ENCODE peak calls at places on chromosomes 2 and 18, in nine cellular contexts. One of them, this sample, is unnamed.

GRCh38 chr2:162063899-162064298 is 10.1 kb downstream of the DPP4 start:
- DNase-seq in activated naive CD4-positive, alpha-beta T cell: no peak
- DNase-seq in GF-D8: no peak
- DNase-seq in AG04449: no peak
- DNase-seq in ovary: no peak
- DNase-seq in T-helper 9 cell: no peak
- DNase-seq in fibroblast of the aortic adventitia: no peak
- DNase-seq in kidney tubule cell: peak
- DNase-seq in CD8-positive, alpha-beta T cell: no peak
- DNase-seq in this sample: no peak

GRCh38 chr2:106147159-106147558 is 46.9 kb downstream of the UXS1 start:
- DNase-seq in activated naive CD4-positive, alpha-beta T cell: no peak
- DNase-seq in kidney tubule cell: peak
- DNase-seq in CD8-positive, alpha-beta T cell: no peak
- DNase-seq in AG04449: peak
- DNase-seq in fibroblast of the aortic adventitia: peak
- DNase-seq in GF-D8: no peak
- DNase-seq in ovary: no peak
- DNase-seq in T-helper 9 cell: no peak
- DNase-seq in this sample: no peak

GRCh38 chr2:214311031-214311533 is 99.8 kb upstream of the VWC2L start:
- DNase-seq in fibroblast of the aortic adventitia: no peak
- DNase-seq in AG04449: no peak
- DNase-seq in activated naive CD4-positive, alpha-beta T cell: no peak
- DNase-seq in ovary: no peak
- DNase-seq in GF-D8: no peak
- DNase-seq in T-helper 9 cell: no peak
- DNase-seq in kidney tubule cell: no peak
- DNase-seq in CD8-positive, alpha-beta T cell: peak
- DNase-seq in this sample: no peak

GRCh38 chr2:83196225-83196624 is 1262.9 kb downstream of the SUCLG1 start:
- DNase-seq in activated naive CD4-positive, alpha-beta T cell: no peak
- DNase-seq in fibroblast of the aortic adventitia: peak
- DNase-seq in AG04449: peak
- DNase-seq in T-helper 9 cell: no peak
- DNase-seq in GF-D8: peak
- DNase-seq in kidney tubule cell: peak
- DNase-seq in ovary: no peak
- DNase-seq in CD8-positive, alpha-beta T cell: no peak
- DNase-seq in this sample: no peak

GRCh38 chr2:204124140-204124750 is 187.7 kb downstream of the ICOS start:
- DNase-seq in ovary: no peak
- DNase-seq in AG04449: no peak
- DNase-seq in fibroblast of the aortic adventitia: no peak
- DNase-seq in T-helper 9 cell: no peak
- DNase-seq in GF-D8: no peak
- DNase-seq in CD8-positive, alpha-beta T cell: no peak
- DNase-seq in activated naive CD4-positive, alpha-beta T cell: no peak
- DNase-seq in kidney tubule cell: no peak
- DNase-seq in this sample: no peak

GRCh38 chr2:7899241-7899640 is 782.6 kb upstream of the ID2 start:
- DNase-seq in activated naive CD4-positive, alpha-beta T cell: no peak
- DNase-seq in fibroblast of the aortic adventitia: no peak
- DNase-seq in GF-D8: peak
- DNase-seq in T-helper 9 cell: no peak
- DNase-seq in kidney tubule cell: no peak
- DNase-seq in ovary: no peak
- DNase-seq in AG04449: no peak
- DNase-seq in CD8-positive, alpha-beta T cell: no peak
- DNase-seq in this sample: no peak

GRCh38 chr18:75455249-75456183 is 28.0 kb upstream of the SMIM21 start:
- DNase-seq in CD8-positive, alpha-beta T cell: no peak
- DNase-seq in ovary: peak
- DNase-seq in kidney tubule cell: peak
- DNase-seq in activated naive CD4-positive, alpha-beta T cell: no peak
- DNase-seq in fibroblast of the aortic adventitia: peak
- DNase-seq in GF-D8: no peak
- DNase-seq in AG04449: no peak
- DNase-seq in T-helper 9 cell: no peak
- DNase-seq in this sample: no peak

GRCh38 chr18:68937204-68937603 is 139.3 kb downstream of the CCDC102B start:
- DNase-seq in CD8-positive, alpha-beta T cell: no peak
- DNase-seq in fibroblast of the aortic adventitia: no peak
- DNase-seq in kidney tubule cell: no peak
- DNase-seq in activated naive CD4-positive, alpha-beta T cell: no peak
- DNase-seq in AG04449: no peak
- DNase-seq in T-helper 9 cell: no peak
- DNase-seq in ovary: no peak
- DNase-seq in GF-D8: no peak
- DNase-seq in this sample: no peak

GRCh38 chr18:36139251-36139650 is 9.6 kb downstream of the ELP2 start:
- DNase-seq in ovary: no peak
- DNase-seq in T-helper 9 cell: no peak
- DNase-seq in kidney tubule cell: peak
- DNase-seq in activated naive CD4-positive, alpha-beta T cell: no peak
- DNase-seq in AG04449: no peak
- DNase-seq in GF-D8: no peak
- DNase-seq in fibroblast of the aortic adventitia: no peak
- DNase-seq in CD8-positive, alpha-beta T cell: no peak
- DNase-seq in this sample: no peak

GRCh38 chr2:124187948-124188347 is 162.9 kb downstream of the CNTNAP5 start:
- DNase-seq in CD8-positive, alpha-beta T cell: no peak
- DNase-seq in ovary: no peak
- DNase-seq in kidney tubule cell: no peak
- DNase-seq in activated naive CD4-positive, alpha-beta T cell: no peak
- DNase-seq in AG04449: no peak
- DNase-seq in T-helper 9 cell: no peak
- DNase-seq in fibroblast of the aortic adventitia: no peak
- DNase-seq in GF-D8: no peak
- DNase-seq in this sample: no peak

GRCh38 chr2:108444941-108445840 is 3.8 kb upstream of the GCC2 start:
- DNase-seq in fibroblast of the aortic adventitia: peak
- DNase-seq in ovary: no peak
- DNase-seq in T-helper 9 cell: no peak
- DNase-seq in GF-D8: no peak
- DNase-seq in kidney tubule cell: no peak
- DNase-seq in CD8-positive, alpha-beta T cell: no peak
- DNase-seq in activated naive CD4-positive, alpha-beta T cell: no peak
- DNase-seq in AG04449: no peak
- DNase-seq in this sample: no peak

GRCh38 chr2:42843131-42843530 is 50.7 kb upstream of the HAAO start:
- DNase-seq in fibroblast of the aortic adventitia: no peak
- DNase-seq in CD8-positive, alpha-beta T cell: no peak
- DNase-seq in activated naive CD4-positive, alpha-beta T cell: no peak
- DNase-seq in AG04449: no peak
- DNase-seq in ovary: peak
- DNase-seq in T-helper 9 cell: no peak
- DNase-seq in kidney tubule cell: no peak
- DNase-seq in GF-D8: no peak
- DNase-seq in this sample: no peak

GRCh38 chr18:26119246-26119645 is 14.4 kb upstream of the PSMA8 start:
- DNase-seq in GF-D8: no peak
- DNase-seq in activated naive CD4-positive, alpha-beta T cell: no peak
- DNase-seq in kidney tubule cell: no peak
- DNase-seq in T-helper 9 cell: no peak
- DNase-seq in CD8-positive, alpha-beta T cell: no peak
- DNase-seq in ovary: no peak
- DNase-seq in fibroblast of the aortic adventitia: peak
- DNase-seq in AG04449: no peak
- DNase-seq in this sample: no peak

GRCh38 chr2:231932711-231932970 is 6.4 kb upstream of the NPPC start:
- DNase-seq in ovary: no peak
- DNase-seq in T-helper 9 cell: no peak
- DNase-seq in GF-D8: no peak
- DNase-seq in kidney tubule cell: peak
- DNase-seq in fibroblast of the aortic adventitia: no peak
- DNase-seq in CD8-positive, alpha-beta T cell: no peak
- DNase-seq in AG04449: no peak
- DNase-seq in activated naive CD4-positive, alpha-beta T cell: no peak
- DNase-seq in this sample: no peak

GRCh38 chr18:40012931-40013609 is 1942.0 kb upstream of the PIK3C3 start:
- DNase-seq in kidney tubule cell: peak
- DNase-seq in activated naive CD4-positive, alpha-beta T cell: no peak
- DNase-seq in AG04449: no peak
- DNase-seq in CD8-positive, alpha-beta T cell: no peak
- DNase-seq in fibroblast of the aortic adventitia: no peak
- DNase-seq in T-helper 9 cell: no peak
- DNase-seq in GF-D8: no peak
- DNase-seq in ovary: no peak
- DNase-seq in this sample: no peak

GRCh38 chr2:156935611-156936010 is 321.9 kb upstream of the GALNT5 start:
- DNase-seq in kidney tubule cell: peak
- DNase-seq in fibroblast of the aortic adventitia: no peak
- DNase-seq in CD8-positive, alpha-beta T cell: no peak
- DNase-seq in T-helper 9 cell: no peak
- DNase-seq in ovary: no peak
- DNase-seq in GF-D8: no peak
- DNase-seq in activated naive CD4-positive, alpha-beta T cell: no peak
- DNase-seq in AG04449: no peak
- DNase-seq in this sample: no peak

GRCh38 chr2:187527262-187527661 is 27.0 kb downstream of the TFPI start:
- DNase-seq in T-helper 9 cell: no peak
- DNase-seq in fibroblast of the aortic adventitia: peak
- DNase-seq in ovary: no peak
- DNase-seq in AG04449: peak
- DNase-seq in CD8-positive, alpha-beta T cell: no peak
- DNase-seq in GF-D8: no peak
- DNase-seq in activated naive CD4-positive, alpha-beta T cell: no peak
- DNase-seq in kidney tubule cell: no peak
- DNase-seq in this sample: no peak

GRCh38 chr18:62788891-62789290 is 73.5 kb downstream of the PHLPP1 start:
- DNase-seq in activated naive CD4-positive, alpha-beta T cell: no peak
- DNase-seq in ovary: no peak
- DNase-seq in fibroblast of the aortic adventitia: no peak
- DNase-seq in T-helper 9 cell: no peak
- DNase-seq in CD8-positive, alpha-beta T cell: peak
- DNase-seq in AG04449: no peak
- DNase-seq in kidney tubule cell: no peak
- DNase-seq in GF-D8: no peak
- DNase-seq in this sample: no peak

GRCh38 chr18:7094432-7094831 is 23.2 kb downstream of the LAMA1 start:
- DNase-seq in CD8-positive, alpha-beta T cell: no peak
- DNase-seq in kidney tubule cell: peak
- DNase-seq in fibroblast of the aortic adventitia: no peak
- DNase-seq in T-helper 9 cell: no peak
- DNase-seq in GF-D8: no peak
- DNase-seq in activated naive CD4-positive, alpha-beta T cell: no peak
- DNase-seq in ovary: no peak
- DNase-seq in AG04449: no peak
- DNase-seq in this sample: no peak

GRCh38 chr2:221204699-221205098 is 367.4 kb downstream of the EPHA4 start:
- DNase-seq in fibroblast of the aortic adventitia: no peak
- DNase-seq in CD8-positive, alpha-beta T cell: no peak
- DNase-seq in ovary: no peak
- DNase-seq in kidney tubule cell: no peak
- DNase-seq in GF-D8: no peak
- DNase-seq in AG04449: no peak
- DNase-seq in activated naive CD4-positive, alpha-beta T cell: no peak
- DNase-seq in T-helper 9 cell: no peak
- DNase-seq in this sample: no peak

GRCh38 chr2:183172220-183172887 is 48.1 kb downstream of the NUP35 start:
- DNase-seq in AG04449: no peak
- DNase-seq in activated naive CD4-positive, alpha-beta T cell: no peak
- DNase-seq in kidney tubule cell: no peak
- DNase-seq in fibroblast of the aortic adventitia: no peak
- DNase-seq in T-helper 9 cell: no peak
- DNase-seq in CD8-positive, alpha-beta T cell: no peak
- DNase-seq in GF-D8: no peak
- DNase-seq in ovary: no peak
- DNase-seq in this sample: no peak

GRCh38 chr2:43689999-43690398 is 13.8 kb upstream of the C1GALT1C1L start:
- DNase-seq in kidney tubule cell: peak
- DNase-seq in fibroblast of the aortic adventitia: no peak
- DNase-seq in T-helper 9 cell: no peak
- DNase-seq in activated naive CD4-positive, alpha-beta T cell: no peak
- DNase-seq in ovary: no peak
- DNase-seq in CD8-positive, alpha-beta T cell: no peak
- DNase-seq in GF-D8: no peak
- DNase-seq in AG04449: no peak
- DNase-seq in this sample: no peak

GRCh38 chr2:152740743-152741328 is 22.4 kb downstream of the ARL6IP6 start:
- DNase-seq in kidney tubule cell: peak
- DNase-seq in fibroblast of the aortic adventitia: peak
- DNase-seq in AG04449: no peak
- DNase-seq in CD8-positive, alpha-beta T cell: no peak
- DNase-seq in activated naive CD4-positive, alpha-beta T cell: no peak
- DNase-seq in T-helper 9 cell: no peak
- DNase-seq in ovary: no peak
- DNase-seq in GF-D8: peak
- DNase-seq in this sample: no peak

GRCh38 chr2:62660087-62660486 is 45.4 kb upstream of the EHBP1 start:
- DNase-seq in activated naive CD4-positive, alpha-beta T cell: no peak
- DNase-seq in fibroblast of the aortic adventitia: no peak
- DNase-seq in kidney tubule cell: no peak
- DNase-seq in GF-D8: no peak
- DNase-seq in T-helper 9 cell: no peak
- DNase-seq in ovary: no peak
- DNase-seq in AG04449: no peak
- DNase-seq in CD8-positive, alpha-beta T cell: no peak
- DNase-seq in this sample: no peak

GRCh38 chr2:162994718-162995117 is 156.2 kb upstream of the KCNH7 start:
- DNase-seq in ovary: no peak
- DNase-seq in fibroblast of the aortic adventitia: no peak
- DNase-seq in activated naive CD4-positive, alpha-beta T cell: no peak
- DNase-seq in kidney tubule cell: no peak
- DNase-seq in CD8-positive, alpha-beta T cell: no peak
- DNase-seq in T-helper 9 cell: no peak
- DNase-seq in AG04449: no peak
- DNase-seq in GF-D8: no peak
- DNase-seq in this sample: no peak

GRCh38 chr18:41906528-41907256 is 48.3 kb upstream of the PIK3C3 start:
- DNase-seq in kidney tubule cell: peak
- DNase-seq in CD8-positive, alpha-beta T cell: peak
- DNase-seq in AG04449: peak
- DNase-seq in activated naive CD4-positive, alpha-beta T cell: no peak
- DNase-seq in fibroblast of the aortic adventitia: peak
- DNase-seq in GF-D8: peak
- DNase-seq in ovary: no peak
- DNase-seq in T-helper 9 cell: no peak
- DNase-seq in this sample: no peak

GRCh38 chr18:21761471-21762115 is 21.0 kb downstream of the MIB1 start:
- DNase-seq in ovary: no peak
- DNase-seq in fibroblast of the aortic adventitia: no peak
- DNase-seq in CD8-positive, alpha-beta T cell: no peak
- DNase-seq in activated naive CD4-positive, alpha-beta T cell: no peak
- DNase-seq in kidney tubule cell: no peak
- DNase-seq in T-helper 9 cell: no peak
- DNase-seq in AG04449: no peak
- DNase-seq in GF-D8: no peak
- DNase-seq in this sample: no peak

GRCh38 chr2:227677928-227678327 is 11.3 kb downstream of the SCYGR5 start:
- DNase-seq in ovary: no peak
- DNase-seq in CD8-positive, alpha-beta T cell: no peak
- DNase-seq in T-helper 9 cell: no peak
- DNase-seq in activated naive CD4-positive, alpha-beta T cell: no peak
- DNase-seq in fibroblast of the aortic adventitia: no peak
- DNase-seq in kidney tubule cell: no peak
- DNase-seq in AG04449: no peak
- DNase-seq in GF-D8: no peak
- DNase-seq in this sample: no peak

GRCh38 chr2:173680574-173680973 is 284.6 kb downstream of the SP3 start:
- DNase-seq in AG04449: no peak
- DNase-seq in fibroblast of the aortic adventitia: peak
- DNase-seq in kidney tubule cell: no peak
- DNase-seq in GF-D8: no peak
- DNase-seq in ovary: no peak
- DNase-seq in CD8-positive, alpha-beta T cell: no peak
- DNase-seq in activated naive CD4-positive, alpha-beta T cell: no peak
- DNase-seq in T-helper 9 cell: no peak
- DNase-seq in this sample: no peak

GRCh38 chr2:188293601-188294482 is 2.2 kb downstream of the GULP1 start:
- DNase-seq in kidney tubule cell: peak
- DNase-seq in ovary: peak
- DNase-seq in CD8-positive, alpha-beta T cell: no peak
- DNase-seq in GF-D8: no peak
- DNase-seq in T-helper 9 cell: no peak
- DNase-seq in AG04449: no peak
- DNase-seq in activated naive CD4-positive, alpha-beta T cell: no peak
- DNase-seq in fibroblast of the aortic adventitia: peak
- DNase-seq in this sample: peak

GRCh38 chr18:24544141-24544498 is 83.7 kb downstream of the HRH4 start:
- DNase-seq in AG04449: no peak
- DNase-seq in kidney tubule cell: peak
- DNase-seq in T-helper 9 cell: no peak
- DNase-seq in ovary: no peak
- DNase-seq in activated naive CD4-positive, alpha-beta T cell: no peak
- DNase-seq in GF-D8: no peak
- DNase-seq in CD8-positive, alpha-beta T cell: no peak
- DNase-seq in fibroblast of the aortic adventitia: peak
- DNase-seq in this sample: no peak

This sample was measured in right lobe of liver.